ENCODE peak calls at places on chromosomes 13 and 19, in four cellular contexts. L is LNCaP clone FGC, G is left cardiac atrium, N is Ammon's horn. W is an unnamed sample.

GRCh38 chr19:50509366-50509765 is 1.6 kb downstream of the JOSD2 start:
- DNase-seq in N (no peak), L (no peak), G (no peak), W (no peak)

GRCh38 chr19:1251503-1252220 is 3.3 kb downstream of the MIDN start:
- DNase-seq in G (no peak), N (no peak), L (no peak), W (peak)

GRCh38 chr13:25001807-25002206 is 94.1 kb upstream of the PABPC3 start:
- DNase-seq in G (no peak), N (no peak), L (no peak), W (no peak)

GRCh38 chr13:95185851-95186250 is 115.4 kb downstream of the ABCC4 start:
- DNase-seq in G (no peak), N (peak), L (no peak), W (no peak)

GRCh38 chr19:42152285-42152684 is 20.0 kb upstream of the POU2F2 start:
- DNase-seq in N (no peak), L (no peak), G (no peak), W (no peak)

GRCh38 chr13:43991773-43992201 is 112.1 kb downstream of the LACC1 start:
- DNase-seq in L (no peak), G (no peak), N (no peak), W (no peak)

GRCh38 chr19:39320948-39321831 is 527 bp upstream of the LRFN1 start:
- DNase-seq in N (no peak), G (no peak), L (no peak), W (no peak)

GRCh38 chr19:15779756-15780476 is 7.5 kb upstream of the OR10H5 start:
- DNase-seq in N (peak), L (peak), G (peak), W (peak)

GRCh38 chr19:38298841-38299680 is 5.0 kb upstream of the C19orf33 start:
- DNase-seq in N (no peak), L (peak), G (no peak), W (no peak)

GRCh38 chr19:11551603-11552235 is 7.3 kb downstream of the ELOF1 start:
- DNase-seq in N (no peak), L (no peak), G (no peak), W (no peak)

GRCh38 chr19:2476451-2477140 is 669 bp downstream of the GADD45B start:
- DNase-seq in L (no peak), N (peak), G (peak), W (peak)

GRCh38 chr19:17213334-17213733 is 1.8 kb upstream of the USE1 start:
- DNase-seq in N (no peak), L (no peak), G (no peak), W (no peak)

GRCh38 chr13:24983094-24983493 is 112.8 kb upstream of the PABPC3 start:
- DNase-seq in N (no peak), L (no peak), G (no peak), W (no peak)

GRCh38 chr19:906480-906879 is 6.5 kb downstream of the R3HDM4 start:
- DNase-seq in G (no peak), N (no peak), L (no peak), W (no peak)

GRCh38 chr13:20536992-20537391 is 11.3 kb upstream of the CRYL1 start:
- DNase-seq in G (no peak), L (no peak), N (no peak), W (no peak)

GRCh38 chr13:42474954-42475353 is 99.0 kb upstream of the TNFSF11 start:
- DNase-seq in N (no peak), L (no peak), G (no peak), W (no peak)